ENCODE peak calls at places on chromosomes 13 and 19, in nine cellular contexts. I, A, N, L, K, F, G, Q and P are unnamed samples.
A peak's percentile ranks its signal among the peaks of the same experiment; 100 is the strongest.

GRCh38 chr13:112924365-112924764 is 44.6 kb upstream of the MCF2L start:
- DNase-seq in I (no peak), A (no peak), N (no peak), L (no peak), K (no peak), F (no peak), G (no peak), Q (no peak), P (no peak)

GRCh38 chr19:41186971-41187883 is 5.8 kb upstream of the CYP2S1 start:
- DNase-seq in I (no peak), A (no peak), N (no peak), L (no peak), K (no peak), F (no peak), G (no peak), Q (no peak), P (no peak)

GRCh38 chr13:71149498-71150363 is 717.3 kb downstream of the DACH1 start:
- DNase-seq in I (no peak), A (no peak), N (no peak), L (no peak), K (no peak), F (no peak), G (no peak), Q (no peak), P (no peak)

GRCh38 chr19:18975864-18976263 is 34.8 kb upstream of the HOMER3 start:
- DNase-seq in I (no peak), A (no peak), N (no peak), L (no peak), K (no peak), F (no peak), G (no peak), Q (no peak), P (no peak)

GRCh38 chr19:11735375-11735774 is 3.4 kb downstream of the ZNF823 start:
- DNase-seq in I (peak; percentile 26), A (no peak), N (no peak), L (no peak), K (no peak), F (no peak), G (no peak), Q (no peak), P (no peak)

GRCh38 chr13:79711631-79712030 is 230.7 kb downstream of the NDFIP2 start:
- DNase-seq in I (peak; percentile 40), A (no peak), N (no peak), L (no peak), K (no peak), F (no peak), G (no peak), Q (no peak), P (no peak)

GRCh38 chr19:50677636-50678035 is 28.4 kb downstream of the C19orf81 start:
- DNase-seq in I (no peak), A (no peak), N (no peak), L (no peak), K (no peak), F (no peak), G (no peak), Q (no peak), P (no peak)

GRCh38 chr19:11293468-11294389 is 2.2 kb upstream of the TSPAN16 start:
- DNase-seq in I (peak; percentile 95), A (peak; percentile 99), N (peak; percentile 85), L (peak; percentile 97), K (peak; percentile 98), F (peak; percentile 79), G (peak; percentile 76), Q (peak; percentile 98), P (peak; percentile 77)

GRCh38 chr13:72622546-72622945 is 104.9 kb downstream of the MZT1 start:
- DNase-seq in I (no peak), A (no peak), N (no peak), L (no peak), K (no peak), F (no peak), G (no peak), Q (no peak), P (no peak)

GRCh38 chr19:8335343-8336071 is 7.6 kb downstream of the KANK3 start:
- DNase-seq in I (no peak), A (peak; percentile 59), N (no peak), L (no peak), K (no peak), F (no peak), G (no peak), Q (peak; percentile 69), P (no peak)

GRCh38 chr13:39232401-39232980 is 194.2 kb downstream of the NHLRC3 start:
- DNase-seq in I (no peak), A (no peak), N (no peak), L (no peak), K (no peak), F (no peak), G (no peak), Q (no peak), P (no peak)

GRCh38 chr13:102768914-102769313 is 4.7 kb downstream of the TEX30 start:
- DNase-seq in I (no peak), A (no peak), N (no peak), L (no peak), K (no peak), F (no peak), G (no peak), Q (no peak), P (no peak)

GRCh38 chr13:41652735-41653361 is 195.5 kb downstream of the RGCC start:
- DNase-seq in I (no peak), A (no peak), N (no peak), L (no peak), K (no peak), F (peak; percentile 23), G (no peak), Q (no peak), P (no peak)

GRCh38 chr13:71218960-71219359 is 648.0 kb downstream of the DACH1 start:
- DNase-seq in I (no peak), A (peak; percentile 11), N (no peak), L (no peak), K (no peak), F (no peak), G (no peak), Q (no peak), P (no peak)

GRCh38 chr13:83878691-83879410 is 3.4 kb downstream of the SLITRK1 start:
- DNase-seq in I (no peak), A (peak; percentile 26), N (no peak), L (no peak), K (no peak), F (no peak), G (no peak), Q (no peak), P (no peak)

GRCh38 chr19:19599190-19599535 is 19.3 kb downstream of the PBX4 start:
- DNase-seq in I (no peak), A (no peak), N (no peak), L (no peak), K (no peak), F (no peak), G (no peak), Q (no peak), P (no peak)

GRCh38 chr13:108922108-108922507 is 292.7 kb downstream of the MYO16 start:
- DNase-seq in I (no peak), A (no peak), N (no peak), L (no peak), K (no peak), F (no peak), G (no peak), Q (no peak), P (no peak)

GRCh38 chr13:52869050-52869449 is 20.6 kb upstream of the PCDH8 start:
- DNase-seq in I (no peak), A (no peak), N (no peak), L (no peak), K (no peak), F (no peak), G (no peak), Q (no peak), P (no peak)

GRCh38 chr13:20475927-20476691 is 49.5 kb downstream of the CRYL1 start:
- DNase-seq in I (no peak), A (peak; percentile 39), N (no peak), L (no peak), K (no peak), F (no peak), G (no peak), Q (no peak), P (peak; percentile 33)

GRCh38 chr13:31967155-31967554 is 64.4 kb upstream of the FRY start:
- DNase-seq in I (no peak), A (no peak), N (no peak), L (no peak), K (no peak), F (no peak), G (no peak), Q (no peak), P (no peak)
- TF ChIP-seq CTCF in I (no peak), A (no peak), N (no peak), L (no peak), K (peak; percentile 20), F (no peak), G (no peak), Q (no peak), P (peak; percentile 18)

GRCh38 chr19:47794526-47794925 is 9.8 kb downstream of the TPRX1 start:
- DNase-seq in I (no peak), A (peak; percentile 57), N (no peak), L (no peak), K (no peak), F (no peak), G (no peak), Q (no peak), P (no peak)
- TF ChIP-seq CTCF in I (no peak), A (peak; percentile 67), N (peak; percentile 28), L (no peak), K (no peak), F (no peak), G (no peak), Q (no peak), P (no peak)

GRCh38 chr19:33241530-33242101 is 16.0 kb upstream of the SLC7A10 start:
- DNase-seq in I (no peak), A (peak; percentile 70), N (no peak), L (no peak), K (no peak), F (no peak), G (no peak), Q (peak; percentile 75), P (peak; percentile 40)
- TF ChIP-seq CTCF in I (peak; percentile 61), A (peak; percentile 56), N (peak; percentile 74), L (peak; percentile 21), K (peak; percentile 69), F (peak; percentile 78), G (peak; percentile 57), Q (peak; percentile 77), P (peak; percentile 36)

GRCh38 chr19:45769054-45769782 is at the start of gene SIX5:
- DNase-seq in I (peak; percentile 97), A (peak; percentile 99), N (peak; percentile 96), L (peak; percentile 100), K (peak; percentile 100), F (peak; percentile 93), G (peak; percentile 95), Q (peak; percentile 98), P (peak; percentile 94)

GRCh38 chr19:45771331-45771933 is 2.4 kb upstream of the SIX5 start:
- DNase-seq in I (no peak), A (peak; percentile 47), N (no peak), L (peak; percentile 73), K (no peak), F (no peak), G (no peak), Q (no peak), P (no peak)

GRCh38 chr19:45769821-45770191 is 754 bp upstream of the SIX5 start:
- DNase-seq in I (peak; percentile 63), A (peak; percentile 38), N (peak; percentile 39), L (peak; percentile 81), K (no peak), F (no peak), G (peak; percentile 58), Q (no peak), P (peak; percentile 69)

GRCh38 chr19:45768644-45769053 is 403 bp downstream of the SIX5 start:
- DNase-seq in I (peak; percentile 52), A (peak; percentile 61), N (peak; percentile 22), L (peak; percentile 78), K (no peak), F (no peak), G (no peak), Q (no peak), P (peak; percentile 43)

GRCh38 chr19:45770192-45771101 is 1.4 kb upstream of the SIX5 start:
- DNase-seq in I (peak; percentile 96), A (peak; percentile 97), N (peak; percentile 98), L (peak; percentile 97), K (peak; percentile 99), F (peak; percentile 96), G (peak; percentile 88), Q (peak; percentile 97), P (peak; percentile 91)
- TF ChIP-seq CTCF in I (peak; percentile 66), A (peak; percentile 98), N (peak; percentile 77), L (peak; percentile 99), K (peak; percentile 97), F (peak; percentile 85), G (peak; percentile 96), Q (peak; percentile 93), P (peak; percentile 99)